ENCODE peak calls at places on chromosomes 3 and 15, in eight cellular contexts. U is esophagus muscularis mucosa, F is A549, R is ovary, H is uterus, N is IMR-90, W is Peyer's patch, Q is upper lobe of left lung. K is an unnamed sample.
A peak's percentile ranks its signal among the peaks of the same experiment; 100 is the strongest.

GRCh38 chr3:43394071-43394501 is 107.7 kb downstream of the SNRK start:
- DNase-seq in U (peak; percentile 92), F (no peak), R (peak; percentile 54), H (peak; percentile 78), N (peak; percentile 44), W (no peak), Q (peak; percentile 52), K (peak; percentile 83)

GRCh38 chr15:51982013-51982769 is 10.6 kb upstream of the LEO1 start:
- DNase-seq in U (no peak), F (peak; percentile 89), R (no peak), H (peak; percentile 22), N (peak; percentile 82), W (peak; percentile 51), Q (no peak), K (no peak)

GRCh38 chr15:99703603-99704443 is 29.4 kb downstream of the LYSMD4 start:
- DNase-seq in U (no peak), F (peak; percentile 81), R (no peak), H (peak; percentile 60), N (peak; percentile 95), W (no peak), Q (no peak), K (no peak)

GRCh38 chr3:189001559-189001958 is 170.2 kb upstream of the TPRG1 start:
- DNase-seq in U (no peak), F (peak; percentile 44), R (no peak), H (no peak), N (peak; percentile 93), W (no peak), Q (no peak), K (no peak)

GRCh38 chr15:99135194-99135593 is 30.3 kb downstream of the SYNM start:
- DNase-seq in U (no peak), F (no peak), R (no peak), H (no peak), N (peak; percentile 47), W (no peak), Q (no peak), K (no peak)

GRCh38 chr3:21718161-21718765 is 32.7 kb downstream of the ZNF385D start:
- DNase-seq in U (no peak), F (no peak), R (no peak), H (no peak), N (peak; percentile 96), W (no peak), Q (no peak), K (no peak)

GRCh38 chr3:160010578-160010977 is 21.9 kb downstream of the IL12A start:
- DNase-seq in U (no peak), F (no peak), R (no peak), H (no peak), N (no peak), W (no peak), Q (no peak), K (no peak)

GRCh38 chr3:24368605-24369004 is 126.0 kb downstream of the THRB start:
- DNase-seq in U (no peak), F (no peak), R (no peak), H (no peak), N (no peak), W (no peak), Q (no peak), K (no peak)

GRCh38 chr3:178195824-178196223 is 340.4 kb upstream of the KCNMB2 start:
- DNase-seq in U (no peak), F (no peak), R (no peak), H (no peak), N (peak; percentile 62), W (no peak), Q (no peak), K (no peak)

GRCh38 chr3:51568041-51568440 is 29.5 kb downstream of the RAD54L2 start:
- DNase-seq in U (no peak), F (no peak), R (no peak), H (no peak), N (no peak), W (no peak), Q (no peak), K (no peak)

GRCh38 chr3:193903976-193904375 is 232.0 kb upstream of the HES1 start:
- DNase-seq in U (no peak), F (no peak), R (no peak), H (no peak), N (no peak), W (no peak), Q (no peak), K (no peak)

GRCh38 chr3:186180891-186181471 is 72.1 kb upstream of the ETV5 start:
- DNase-seq in U (no peak), F (no peak), R (no peak), H (no peak), N (no peak), W (no peak), Q (peak; percentile 62), K (no peak)

GRCh38 chr15:101808201-101808600 is 3.8 kb upstream of the OR4F15 start:
- DNase-seq in U (no peak), F (no peak), R (no peak), H (no peak), N (peak; percentile 78), W (no peak), Q (no peak), K (no peak)

GRCh38 chr15:63019539-63020109 is 22.9 kb upstream of the TPM1 start:
- DNase-seq in U (no peak), F (peak; percentile 85), R (no peak), H (peak; percentile 61), N (peak; percentile 95), W (no peak), Q (no peak), K (no peak)

GRCh38 chr3:106624154-106624553 is 753.1 kb upstream of the CCDC54 start:
- DNase-seq in U (no peak), F (no peak), R (no peak), H (no peak), N (no peak), W (no peak), Q (no peak), K (no peak)

GRCh38 chr3:56801151-56801596 is 575 bp downstream of the ARHGEF3 start:
- DNase-seq in U (no peak), F (no peak), R (peak; percentile 48), H (no peak), N (no peak), W (peak; percentile 51), Q (peak; percentile 50), K (no peak)

GRCh38 chr15:69664572-69665326 is 212.1 kb downstream of the RPLP1 start:
- DNase-seq in U (no peak), F (no peak), R (no peak), H (no peak), N (no peak), W (no peak), Q (no peak), K (no peak)

GRCh38 chr3:9402410-9403228 is 5.2 kb downstream of the SETD5 start:
- DNase-seq in U (no peak), F (peak; percentile 42), R (no peak), H (no peak), N (peak; percentile 52), W (peak; percentile 69), Q (peak; percentile 36), K (peak; percentile 79)

GRCh38 chr15:73709671-73710070 is 25.5 kb downstream of the CD276 start:
- DNase-seq in U (no peak), F (no peak), R (no peak), H (no peak), N (no peak), W (peak; percentile 67), Q (no peak), K (no peak)

GRCh38 chr3:102302020-102302419 is 132.8 kb upstream of the ZPLD1 start:
- DNase-seq in U (no peak), F (no peak), R (no peak), H (no peak), N (no peak), W (no peak), Q (no peak), K (no peak)

GRCh38 chr3:474828-475227 is 278.3 kb downstream of the CHL1 start:
- DNase-seq in U (no peak), F (no peak), R (no peak), H (no peak), N (no peak), W (no peak), Q (no peak), K (no peak)
- TF ChIP-seq POLR2A in U (no peak), F (no peak), R (no peak), H (no peak), N (no peak), W (no peak), Q (no peak), K (no peak)

DNA sequence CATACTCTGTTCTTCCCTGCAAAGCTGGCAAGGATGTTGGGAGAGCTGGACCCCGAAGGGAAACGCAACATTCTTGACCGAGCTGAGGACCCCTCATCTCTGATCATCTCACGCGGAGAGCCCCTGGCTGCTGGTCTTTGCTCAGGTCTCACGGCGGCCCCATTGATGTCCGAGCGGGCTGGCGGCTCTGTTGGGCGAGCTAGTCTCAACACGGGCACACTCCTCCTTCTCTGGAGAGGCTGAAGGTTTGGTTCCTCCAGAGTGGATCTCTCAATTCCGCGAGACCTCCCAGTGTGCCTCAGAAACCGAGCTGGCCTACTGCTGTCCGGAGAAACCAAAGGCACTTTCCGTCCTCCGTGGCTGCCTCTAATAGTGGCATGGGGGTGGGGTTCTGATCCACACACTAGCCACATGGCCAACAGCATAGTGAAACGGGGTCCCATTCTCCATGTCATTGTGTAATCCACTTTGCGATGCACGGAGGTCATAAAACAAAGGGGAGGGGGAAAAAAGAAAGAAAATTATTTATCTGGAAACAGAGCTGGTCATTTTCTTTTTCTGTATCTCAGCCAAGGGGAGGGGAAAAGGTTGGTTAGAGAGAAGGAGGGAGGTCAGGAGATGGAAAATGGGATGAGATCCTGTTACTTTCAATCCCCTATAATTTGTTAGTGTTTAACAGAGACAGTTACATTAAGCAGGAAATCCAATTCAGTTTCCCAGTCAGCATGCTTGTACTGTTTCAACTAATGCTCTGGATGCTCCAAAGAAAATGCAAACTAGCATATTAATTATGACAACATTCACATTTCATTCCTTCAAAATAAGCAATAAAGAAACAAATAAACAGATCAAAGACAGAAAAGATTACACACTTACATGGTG is 1.3 kb downstream of the CCDC80 start:
- DNase-seq in U (no peak), F (no peak), R (no peak), H (peak; percentile 42), N (no peak), W (no peak), Q (no peak), K (peak; percentile 53)
- H3K4me3 ChIP-seq in U (peak overlapping the region; percentile 57), F (peak overlapping the region; percentile 47), R (peak overlapping the region; percentile 35), H (peak overlapping the region; percentile 62), N (peak overlapping the region; percentile 84), W (no peak overlapping the region), Q (no peak overlapping the region), K (no peak overlapping the region)

GRCh38 chr15:75578206-75578947 is 738 bp downstream of the PTPN9 start:
- DNase-seq in U (no peak), F (peak; percentile 36), R (peak; percentile 56), H (no peak), N (no peak), W (peak; percentile 72), Q (peak; percentile 28), K (peak; percentile 42)
- TF ChIP-seq POLR2A in U (no peak), F (peak; percentile 28), R (no peak), H (no peak), N (no peak), W (no peak), Q (no peak), K (peak; percentile 13)

DNA sequence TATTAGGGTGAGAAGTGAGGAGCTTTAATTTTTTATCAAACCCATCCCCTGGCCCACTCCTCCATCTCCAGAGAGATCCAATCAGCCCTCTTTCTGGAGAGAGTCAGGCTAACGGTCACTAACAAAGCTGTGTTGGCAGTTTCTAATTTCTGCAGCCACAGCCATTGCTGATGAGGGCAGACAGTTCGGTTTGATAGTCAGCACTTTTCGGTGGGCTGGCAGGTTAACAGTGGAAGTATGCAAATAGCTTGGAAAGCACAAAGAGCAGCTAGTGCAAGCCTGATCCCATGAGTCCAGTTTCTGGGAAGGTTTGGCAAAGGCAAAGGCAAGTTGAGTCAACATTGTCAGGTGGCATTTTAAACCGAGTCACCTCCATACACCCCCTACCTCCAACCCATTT is 1.8 kb downstream of the CCR1 start:
- DNase-seq in U (no peak), F (no peak), R (no peak), H (no peak), N (no peak), W (no peak), Q (no peak), K (no peak)
- H3K4me3 ChIP-seq in U (no peak overlapping the region), F (no peak overlapping the region), R (no peak overlapping the region), H (no peak overlapping the region), N (no peak overlapping the region), W (no peak overlapping the region), Q (no peak overlapping the region), K (no peak overlapping the region)